ENCODE peak calls at places on chromosomes 3 and 15, in five cellular contexts. B is AG04450, C is right cardiac atrium, N is fibroblast of lung, J is ELR. O is an unnamed sample.

GRCh38 chr15:67037694-67038093 is 27.7 kb upstream of the SMAD3 start:
- DNase-seq in N (no peak), B (no peak), C (no peak), J (no peak), O (no peak)

GRCh38 chr3:129619726-129620162 is 13.3 kb upstream of the PLXND1 start:
- DNase-seq in B (no peak), N (no peak), J (no peak), C (peak), O (no peak)

GRCh38 chr3:160806094-160806493 is 50.1 kb downstream of the PPM1L start:
- DNase-seq in C (no peak), B (no peak), N (no peak), J (no peak), O (no peak)

GRCh38 chr15:78956937-78957336 is 12.1 kb upstream of the CTSH start:
- DNase-seq in J (no peak), C (no peak), N (no peak), B (no peak), O (no peak)

GRCh38 chr3:153596402-153596801 is 434.4 kb downstream of the RAP2B start:
- DNase-seq in B (no peak), J (no peak), N (no peak), C (no peak), O (no peak)

GRCh38 chr15:98803228-98804056 is 155.1 kb downstream of the IGF1R start:
- DNase-seq in J (peak), B (peak), N (peak), C (no peak), O (no peak)

GRCh38 chr3:56052219-56052618 is 416.0 kb downstream of the ERC2 start:
- DNase-seq in B (no peak), N (no peak), C (no peak), J (no peak), O (no peak)

GRCh38 chr3:71581451-71581980 is 2.0 kb downstream of the FOXP1 start:
- DNase-seq in C (peak), N (peak), B (no peak), J (peak), O (no peak)

GRCh38 chr3:158107508-158108095 is 1.4 kb upstream of the SHOX2 start:
- DNase-seq in J (peak), B (no peak), N (no peak), C (no peak), O (no peak)

GRCh38 chr3:177982034-177982433 is 554.2 kb upstream of the KCNMB2 start:
- DNase-seq in B (no peak), J (peak), N (peak), C (no peak), O (no peak)

GRCh38 chr3:194547042-194547441 is 60.2 kb upstream of the ATP13A3 start:
- DNase-seq in B (no peak), N (no peak), J (no peak), C (no peak), O (no peak)

GRCh38 chr3:30492581-30493192 is 113.7 kb upstream of the TGFBR2 start:
- DNase-seq in N (peak), J (peak), B (no peak), C (no peak), O (no peak)

GRCh38 chr15:74541494-74542191 is 623 bp downstream of the ARID3B start:
- DNase-seq in B (no peak), J (peak), C (peak), N (peak), O (peak)

GRCh38 chr3:48157215-48157840 is 30.9 kb downstream of the CDC25A start:
- DNase-seq in J (peak), B (no peak), N (peak), C (no peak), O (no peak)

GRCh38 chr3:64178419-64178818 is 46.8 kb downstream of the PRICKLE2 start:
- DNase-seq in B (no peak), N (no peak), C (no peak), J (no peak), O (no peak)

O was measured in GM19239.